ENCODE peak calls at places on chromosomes 4 and X, in seven cellular contexts. K, T, Y, A, J, D and B are unnamed samples. For H3K4me1, the result is how much of the 10 kb centered on the place peaks cover.

GRCh38 chrX:152154050-152154449 is 15.7 kb upstream of the MAGEA10 start:
- DNase-seq in K (no peak), T (no peak), Y (no peak), A (no peak), J (no peak), D (no peak), B (peak)

GRCh38 chr4:115780268-115780667 is 666.8 kb upstream of the NDST4 start:
- DNase-seq in K (no peak), T (no peak), Y (no peak), A (no peak), J (no peak), D (no peak), B (no peak)

GRCh38 chr4:157075811-157076577 is at the start of gene GLRB:
- DNase-seq in K (peak), T (peak), Y (peak), A (peak), J (peak), D (peak), B (peak)

GRCh38 chr4:113872426-113873260 is 106.8 kb downstream of the ARSJ start:
- DNase-seq in K (no peak), T (peak), Y (peak), A (no peak), J (no peak), D (no peak), B (peak)

GRCh38 chr4:56424697-56425514 is 10.5 kb downstream of the PPAT start:
- DNase-seq in K (no peak), T (peak), Y (peak), A (peak), J (no peak), D (no peak), B (no peak)

GRCh38 chr4:105895324-105895608 is at the start of gene NPNT:
- DNase-seq in K (no peak), T (no peak), Y (no peak), A (peak), J (peak), D (no peak), B (no peak)

GRCh38 chr4:14726441-14727405 is 275.6 kb upstream of the CPEB2 start:
- DNase-seq in K (no peak), T (peak), Y (peak), A (no peak), J (peak), D (no peak), B (peak)

GRCh38 chr4:80237992-80238391 is 28.5 kb upstream of the FGF5 start:
- DNase-seq in K (no peak), T (peak), Y (no peak), A (peak), J (no peak), D (no peak), B (no peak)

GRCh38 chr4:28788929-28789490 is 1928.4 kb downstream of the STIM2 start:
- DNase-seq in K (no peak), T (no peak), Y (no peak), A (no peak), J (no peak), D (no peak), B (no peak)

GRCh38 chrX:106415276-106415895 is 196.4 kb upstream of the RADX start:
- DNase-seq in K (no peak), T (peak), Y (no peak), A (peak), J (no peak), D (peak), B (peak)

GRCh38 chr4:119730644-119730995 is 102.0 kb upstream of the PDE5A start:
- DNase-seq in K (no peak), T (peak), Y (no peak), A (peak), J (no peak), D (no peak), B (no peak)

GRCh38 chrX:10387011-10387410 is 230.2 kb downstream of the CLCN4 start:
- DNase-seq in K (no peak), T (peak), Y (no peak), A (peak), J (no peak), D (no peak), B (peak)

GRCh38 chrX:40778861-40779575 is 43.7 kb upstream of the MED14 start:
- DNase-seq in K (no peak), T (peak), Y (no peak), A (peak), J (no peak), D (no peak), B (no peak)

GRCh38 chr4:89266128-89266527 is 41.5 kb downstream of the GPRIN3 start:
- DNase-seq in K (no peak), T (no peak), Y (no peak), A (no peak), J (no peak), D (no peak), B (no peak)

GRCh38 chr4:69133993-69134392 is 37.7 kb downstream of the UGT2B7 start:
- DNase-seq in K (no peak), T (no peak), Y (no peak), A (no peak), J (no peak), D (no peak), B (no peak)

GRCh38 chrX:110116066-110116465 is 113.2 kb downstream of the TMEM164 start:
- DNase-seq in K (no peak), T (no peak), Y (no peak), A (no peak), J (no peak), D (no peak), B (no peak)

GRCh38 chr4:138979742-138980141 is 35.8 kb upstream of the NOCT start:
- DNase-seq in K (peak), T (no peak), Y (no peak), A (no peak), J (no peak), D (no peak), B (no peak)

GRCh38 chrX:30212172-30212571 is 3.2 kb upstream of the MAGEB2 start:
- DNase-seq in K (no peak), T (no peak), Y (no peak), A (no peak), J (no peak), D (no peak), B (peak)

DNA sequence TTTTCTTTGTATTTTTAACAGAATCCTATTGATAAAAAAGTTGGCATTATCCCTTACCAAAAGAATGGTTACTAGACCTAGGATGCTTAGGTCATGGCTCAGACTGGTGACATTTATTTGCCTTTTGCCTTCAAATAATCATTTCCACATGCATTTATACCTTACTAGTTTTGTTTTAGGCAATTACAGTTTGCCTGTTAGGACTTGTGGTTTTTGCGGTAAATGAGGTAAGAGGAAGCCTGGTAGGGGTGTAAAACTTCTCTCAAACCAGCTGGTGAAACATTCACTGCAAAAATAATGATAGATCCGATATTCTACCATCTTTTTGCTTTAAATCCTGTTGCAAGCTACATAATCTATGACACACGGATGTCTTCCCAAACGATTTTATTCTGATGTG is 12.1 kb downstream of the LAMP2 start:
- DNase-seq in K (no peak), T (peak), Y (no peak), A (no peak), J (no peak), D (no peak), B (no peak)
- H3K4me1 ChIP-seq in K (under half), T (under half), Y (under half), A (under half), J (under half), D (under half), B (under half)

GRCh38 chrX:131010186-131010585 is 48.0 kb upstream of the ARHGAP36 start:
- DNase-seq in K (no peak), T (no peak), Y (no peak), A (no peak), J (no peak), D (no peak), B (peak)
- H3K23ac ChIP-seq in K (no peak), T (no peak), Y (no peak), A (no peak), J (no peak), D (no peak), B (no peak)

GRCh38 chr4:97395980-97396562 is 747.2 kb downstream of the STPG2 start:
- DNase-seq in K (no peak), T (no peak), Y (no peak), A (no peak), J (no peak), D (no peak), B (no peak)

GRCh38 chr4:97394653-97395052 is 748.6 kb downstream of the STPG2 start:
- DNase-seq in K (no peak), T (no peak), Y (no peak), A (no peak), J (no peak), D (no peak), B (no peak)
- H3K4me1 ChIP-seq in K (under half), T (under half), Y (under half), A (under half), J (under half), D (under half), B (under half)

GRCh38 chr4:153346031-153346430 is 1.5 kb downstream of the MND1 start:
- DNase-seq in K (no peak), T (no peak), Y (no peak), A (no peak), J (no peak), D (no peak), B (no peak)
- H3K23ac ChIP-seq in K (no peak), T (no peak), Y (no peak), A (no peak), J (no peak), D (no peak), B (no peak)

DNA sequence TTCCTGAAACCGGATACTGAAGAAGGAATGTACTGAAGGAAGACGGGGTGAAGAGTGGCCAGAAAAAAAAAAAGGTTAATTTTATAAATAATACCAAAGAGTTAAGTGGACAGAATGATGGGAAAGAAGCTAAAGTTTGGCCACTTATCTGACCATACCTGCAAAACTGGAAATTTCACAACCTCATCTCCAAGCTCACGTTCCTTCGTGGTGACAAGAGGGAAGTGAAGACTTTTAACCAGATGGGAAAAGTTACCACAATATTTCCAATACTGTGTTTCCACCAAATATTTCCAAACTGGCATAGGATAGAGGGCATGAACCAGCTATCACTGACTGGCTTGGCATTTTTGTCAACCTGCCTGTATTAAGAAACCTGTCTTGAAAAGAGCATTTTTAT is 56.4 kb downstream of the MAML3 start:
- DNase-seq in K (no peak), T (no peak), Y (peak), A (no peak), J (no peak), D (no peak), B (no peak)
- H3K4me1 ChIP-seq in K (under half), T (under half), Y (half or more), A (under half), J (under half), D (under half), B (under half)

GRCh38 chr4:158606969-158607368 is 64.7 kb downstream of the C4orf46 start:
- DNase-seq in K (no peak), T (no peak), Y (no peak), A (no peak), J (no peak), D (no peak), B (no peak)
- H3K23ac ChIP-seq in K (no peak), T (no peak), Y (no peak), A (no peak), J (no peak), D (no peak), B (no peak)

GRCh38 chrX:134174859-134175258 is 62.1 kb upstream of the CCDC160 start:
- DNase-seq in K (peak), T (no peak), Y (no peak), A (no peak), J (peak), D (peak), B (peak)
- H3K4me1 ChIP-seq in K (under half), T (under half), Y (under half), A (under half), J (under half), D (under half), B (under half)

GRCh38 chr4:20831746-20832145 is 131.5 kb downstream of the PACRGL start:
- DNase-seq in K (no peak), T (no peak), Y (no peak), A (no peak), J (no peak), D (no peak), B (no peak)
- H3K23ac ChIP-seq in K (no peak), T (no peak), Y (no peak), A (no peak), J (no peak), D (no peak), B (no peak)

GRCh38 chr4:10182446-10183424 is 66.1 kb upstream of the WDR1 start:
- DNase-seq in K (no peak), T (no peak), Y (no peak), A (no peak), J (no peak), D (no peak), B (no peak)

GRCh38 chr4:10184051-10184450 is 67.5 kb upstream of the WDR1 start:
- DNase-seq in K (no peak), T (peak), Y (no peak), A (no peak), J (no peak), D (no peak), B (no peak)

GRCh38 chr4:10185518-10186227 is 69.1 kb upstream of the WDR1 start:
- DNase-seq in K (no peak), T (no peak), Y (peak), A (no peak), J (no peak), D (no peak), B (no peak)

GRCh38 chr4:10183462-10183861 is 66.9 kb upstream of the WDR1 start:
- DNase-seq in K (no peak), T (no peak), Y (no peak), A (no peak), J (no peak), D (no peak), B (no peak)

GRCh38 chr4:10184501-10184938 is 67.9 kb upstream of the WDR1 start:
- DNase-seq in K (no peak), T (no peak), Y (no peak), A (no peak), J (no peak), D (no peak), B (no peak)
- H3K4me1 ChIP-seq in K (under half), T (under half), Y (under half), A (under half), J (under half), D (under half), B (under half)